ENCODE peak calls at places on chromosomes 7 and 10, in six cellular contexts. T, S, U, Z, C and A are unnamed samples.

GRCh38 chr7:94941844-94942632 is 34.6 kb downstream of the PPP1R9A start:
- DNase-seq in T (no peak), S (no peak), U (no peak), Z (no peak), C (no peak), A (no peak)

GRCh38 chr7:148540041-148540738 is 50.4 kb upstream of the C7orf33 start:
- DNase-seq in T (no peak), S (no peak), U (no peak), Z (peak), C (peak), A (peak)

GRCh38 chr10:132231656-132232552 is 45.2 kb downstream of the DPYSL4 start:
- DNase-seq in T (no peak), S (no peak), U (no peak), Z (no peak), C (no peak), A (no peak)

GRCh38 chr10:88989423-88989822 is 1.2 kb upstream of the FAS start:
- DNase-seq in T (no peak), S (no peak), U (no peak), Z (no peak), C (no peak), A (no peak)

GRCh38 chr7:101550641-101551531 is 78.2 kb downstream of the MYL10 start:
- DNase-seq in T (no peak), S (no peak), U (no peak), Z (peak), C (peak), A (peak)

GRCh38 chr10:82399850-82400249 is 524.9 kb downstream of the NRG3 start:
- DNase-seq in T (no peak), S (no peak), U (no peak), Z (no peak), C (no peak), A (no peak)

GRCh38 chr10:119149723-119150122 is 15.8 kb downstream of the SFXN4 start:
- DNase-seq in T (no peak), S (no peak), U (no peak), Z (no peak), C (no peak), A (no peak)

GRCh38 chr7:37446371-37446770 is 2.3 kb downstream of the ELMO1 start:
- DNase-seq in T (no peak), S (no peak), U (no peak), Z (no peak), C (no peak), A (no peak)

GRCh38 chr10:127033569-127034175 is 128.4 kb downstream of the DOCK1 start:
- DNase-seq in T (no peak), S (no peak), U (no peak), Z (no peak), C (no peak), A (no peak)

GRCh38 chr7:87475359-87476178 is at the start of gene ABCB4:
- DNase-seq in T (no peak), S (no peak), U (no peak), Z (peak), C (no peak), A (no peak)

GRCh38 chr7:55939514-55940123 is 12.1 kb upstream of the MRPS17 start:
- DNase-seq in T (no peak), S (no peak), U (no peak), Z (no peak), C (no peak), A (no peak)

GRCh38 chr10:130364631-130365030 is 228.4 kb downstream of the GLRX3 start:
- DNase-seq in T (no peak), S (no peak), U (peak), Z (no peak), C (no peak), A (no peak)

GRCh38 chr7:34747842-34748241 is 89.8 kb downstream of the NPSR1 start:
- DNase-seq in T (no peak), S (no peak), U (no peak), Z (no peak), C (no peak), A (no peak)

GRCh38 chr7:7098280-7098818 is 84.0 kb upstream of the C1GALT1 start:
- DNase-seq in T (no peak), S (no peak), U (no peak), Z (no peak), C (no peak), A (no peak)

GRCh38 chr7:69906309-69906995 is 308.2 kb downstream of the AUTS2 start:
- DNase-seq in T (no peak), S (no peak), U (no peak), Z (no peak), C (no peak), A (peak)

GRCh38 chr7:41326616-41327015 is 376.3 kb downstream of the INHBA start:
- DNase-seq in T (no peak), S (no peak), U (no peak), Z (no peak), C (no peak), A (no peak)

GRCh38 chr7:87797798-87798403 is 78.3 kb downstream of the SLC25A40 start:
- DNase-seq in T (no peak), S (peak), U (no peak), Z (peak), C (peak), A (peak)

GRCh38 chr10:5479481-5480161 is 19.7 kb downstream of the CALML5 start:
- DNase-seq in T (no peak), S (no peak), U (no peak), Z (no peak), C (no peak), A (no peak)

GRCh38 chr7:5396542-5396941 is 27.1 kb downstream of the TNRC18 start:
- DNase-seq in T (no peak), S (no peak), U (peak), Z (peak), C (peak), A (peak)

GRCh38 chr7:124570558-124570957 is 195.0 kb downstream of the GPR37 start:
- DNase-seq in T (no peak), S (no peak), U (no peak), Z (no peak), C (no peak), A (no peak)

GRCh38 chr10:19816420-19817250 is at the start of gene PLXDC2:
- DNase-seq in T (peak), S (no peak), U (peak), Z (peak), C (peak), A (peak)

GRCh38 chr10:78902815-78903214 is 166.0 kb upstream of the ZMIZ1 start:
- DNase-seq in T (no peak), S (no peak), U (peak), Z (no peak), C (no peak), A (no peak)

GRCh38 chr10:77378950-77379349 is 258.7 kb downstream of the KCNMA1 start:
- DNase-seq in T (no peak), S (no peak), U (no peak), Z (no peak), C (no peak), A (no peak)

GRCh38 chr7:81333536-81333935 is 414.7 kb upstream of the SEMA3C start:
- DNase-seq in T (no peak), S (no peak), U (no peak), Z (peak), C (no peak), A (no peak)

GRCh38 chr10:49286686-49287085 is 12.3 kb upstream of the C10orf71 start:
- DNase-seq in T (no peak), S (no peak), U (no peak), Z (no peak), C (no peak), A (no peak)

GRCh38 chr7:128954830-128955797 is 17.4 kb downstream of the IRF5 start:
- DNase-seq in T (no peak), S (peak), U (no peak), Z (peak), C (peak), A (peak)

GRCh38 chr10:131203456-131204357 is 107.8 kb downstream of the TCERG1L start:
- DNase-seq in T (no peak), S (no peak), U (peak), Z (no peak), C (no peak), A (no peak)

GRCh38 chr7:138460649-138461607 is 869 bp downstream of the TRIM24 start:
- DNase-seq in T (peak), S (no peak), U (peak), Z (peak), C (peak), A (peak)

GRCh38 chr7:24819916-24820689 is 62.8 kb upstream of the GSDME start:
- DNase-seq in T (peak), S (peak), U (peak), Z (peak), C (peak), A (peak)
- TF ChIP-seq CTCF in T (peak), S (peak), U (peak), Z (peak), C (peak), A (peak)

DNA sequence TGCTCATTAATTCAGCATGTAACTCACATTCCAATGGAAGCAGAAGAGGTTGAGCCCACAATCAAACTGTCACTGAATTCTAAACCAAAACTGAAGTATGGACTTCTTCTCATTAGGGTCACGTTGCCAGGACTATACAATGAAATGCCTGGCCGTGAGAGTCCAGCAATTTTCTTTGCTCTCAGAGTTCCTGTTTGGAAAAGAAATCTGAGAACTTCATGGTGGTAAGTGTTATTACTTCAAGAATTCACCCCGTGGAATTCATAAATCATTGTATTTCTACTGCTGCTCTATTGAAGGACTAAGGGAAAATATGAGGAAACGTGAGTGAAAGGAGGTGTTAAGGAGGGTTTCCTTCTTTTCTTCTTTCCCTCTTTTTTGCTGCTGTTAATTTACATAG is 441.8 kb upstream of the AKR1E2 start:
- DNase-seq in T (no peak), S (no peak), U (no peak), Z (peak), C (peak), A (peak)
- H3K4me3 ChIP-seq in T (no peak), S (no peak), U (no peak), Z (no peak), C (no peak), A (no peak)

GRCh38 chr10:58666024-58666423 is 153.4 kb downstream of the BICC1 start:
- DNase-seq in T (no peak), S (no peak), U (peak), Z (no peak), C (peak), A (no peak)

GRCh38 chr10:58665361-58665760 is 152.7 kb downstream of the BICC1 start:
- DNase-seq in T (no peak), S (no peak), U (no peak), Z (no peak), C (no peak), A (no peak)

GRCh38 chr10:58672855-58673254 is 160.2 kb downstream of the BICC1 start:
- DNase-seq in T (no peak), S (no peak), U (no peak), Z (peak), C (peak), A (peak)

GRCh38 chr10:58662314-58662713 is 149.6 kb downstream of the BICC1 start:
- DNase-seq in T (no peak), S (peak), U (no peak), Z (peak), C (peak), A (peak)

GRCh38 chr10:58667658-58668310 is 155.1 kb downstream of the BICC1 start:
- DNase-seq in T (no peak), S (no peak), U (no peak), Z (peak), C (no peak), A (peak)
- TF ChIP-seq CTCF in T (no peak), S (no peak), U (no peak), Z (no peak), C (no peak), A (no peak)

GRCh38 chr7:107971100-107971499 is 31.9 kb downstream of the LAMB1 start:
- DNase-seq in T (no peak), S (no peak), U (no peak), Z (no peak), C (no peak), A (no peak)

GRCh38 chr7:107971613-107972012 is 31.3 kb downstream of the LAMB1 start:
- DNase-seq in T (no peak), S (no peak), U (peak), Z (peak), C (peak), A (peak)

GRCh38 chr7:107972986-107973385 is 30.0 kb downstream of the LAMB1 start:
- DNase-seq in T (no peak), S (no peak), U (no peak), Z (no peak), C (peak), A (no peak)

GRCh38 chr7:107973861-107974260 is 29.1 kb downstream of the LAMB1 start:
- DNase-seq in T (no peak), S (no peak), U (no peak), Z (no peak), C (no peak), A (no peak)

GRCh38 chr7:107972075-107972482 is 30.9 kb downstream of the LAMB1 start:
- DNase-seq in T (peak), S (peak), U (no peak), Z (peak), C (peak), A (peak)
- H3K4me3 ChIP-seq in T (no peak), S (no peak), U (no peak), Z (no peak), C (no peak), A (no peak)

GRCh38 chr10:36720931-36721330 is 404.5 kb upstream of the ANKRD30A start:
- DNase-seq in T (no peak), S (no peak), U (no peak), Z (no peak), C (no peak), A (no peak)

GRCh38 chr10:36730316-36730715 is 395.1 kb upstream of the ANKRD30A start:
- DNase-seq in T (no peak), S (no peak), U (no peak), Z (no peak), C (no peak), A (no peak)

GRCh38 chr10:36721851-36722250 is 403.5 kb upstream of the ANKRD30A start:
- DNase-seq in T (no peak), S (peak), U (no peak), Z (no peak), C (peak), A (peak)

GRCh38 chr10:36722777-36723176 is 402.6 kb upstream of the ANKRD30A start:
- DNase-seq in T (no peak), S (no peak), U (no peak), Z (no peak), C (no peak), A (no peak)

DNA sequence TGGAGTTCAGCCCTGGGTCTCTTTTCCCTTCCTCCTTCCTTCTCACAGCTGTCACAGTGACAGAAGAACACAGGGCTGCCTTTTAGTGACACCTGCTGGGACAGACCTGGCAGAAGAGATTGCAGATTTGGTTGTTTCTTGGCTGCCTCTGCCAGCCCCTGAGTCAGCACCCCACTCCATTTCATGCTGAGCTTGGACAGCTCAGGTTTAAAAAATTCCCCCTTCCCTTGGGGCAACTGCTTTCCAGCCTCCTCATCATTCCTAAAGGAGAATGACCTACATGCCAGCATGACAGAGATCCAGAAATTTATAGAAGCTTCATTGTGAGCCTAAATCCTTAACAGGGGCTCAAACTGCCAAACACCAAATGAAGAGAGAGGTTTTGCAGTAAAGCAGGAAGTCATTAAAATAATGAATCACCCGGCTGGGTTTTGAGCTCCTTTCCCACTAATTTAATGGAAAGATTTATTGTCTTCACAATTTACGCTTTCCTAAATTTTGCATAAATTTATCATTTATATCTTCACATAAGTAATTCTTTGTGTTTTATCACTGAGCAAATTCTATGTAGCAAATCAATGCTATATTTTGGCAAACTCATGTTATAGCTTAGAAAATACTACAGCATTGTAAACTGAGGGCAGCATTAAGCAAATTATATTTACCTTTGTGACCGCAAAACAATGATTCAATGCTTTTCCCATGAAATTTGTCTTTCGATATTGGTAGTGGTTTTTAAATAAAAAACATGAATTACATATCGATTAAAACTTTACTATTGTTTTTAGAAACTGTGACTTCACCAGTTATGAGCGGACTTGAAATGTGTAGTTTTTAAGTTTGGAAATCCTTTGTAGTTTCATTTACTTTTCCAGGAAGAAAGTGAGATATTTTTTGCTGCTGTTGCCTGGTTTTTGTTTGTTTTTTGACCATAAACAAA is 399.5 kb upstream of the ANKRD30A start:
- DNase-seq in T (peak), S (peak), U (peak), Z (peak), C (peak), A (peak)
- TF ChIP-seq CTCF in T (no peak), S (peak), U (no peak), Z (no peak), C (peak), A (peak)

DNA sequence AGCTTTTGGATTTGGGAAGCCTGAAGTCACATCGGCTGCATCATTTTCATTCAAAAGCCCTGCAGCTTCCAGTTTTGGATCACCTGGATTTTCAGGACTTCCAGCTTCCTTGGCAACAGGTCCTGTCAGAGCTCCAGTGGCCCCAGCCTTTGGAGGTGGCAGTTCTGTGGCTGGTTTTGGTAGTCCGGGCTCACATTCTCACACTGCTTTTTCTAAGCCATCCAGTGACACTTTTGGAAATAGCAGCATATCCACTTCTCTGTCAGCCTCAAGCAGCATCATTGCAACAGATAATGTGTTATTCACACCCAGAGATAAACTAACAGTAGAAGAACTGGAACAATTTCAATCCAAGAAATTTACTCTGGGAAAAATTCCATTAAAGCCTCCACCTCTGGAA is 18.5 kb downstream of the NUP42 start:
- DNase-seq in T (no peak), S (no peak), U (no peak), Z (no peak), C (no peak), A (no peak)
- H3K4me3 ChIP-seq in T (no peak), S (no peak), U (no peak), Z (no peak), C (no peak), A (no peak)

DNA sequence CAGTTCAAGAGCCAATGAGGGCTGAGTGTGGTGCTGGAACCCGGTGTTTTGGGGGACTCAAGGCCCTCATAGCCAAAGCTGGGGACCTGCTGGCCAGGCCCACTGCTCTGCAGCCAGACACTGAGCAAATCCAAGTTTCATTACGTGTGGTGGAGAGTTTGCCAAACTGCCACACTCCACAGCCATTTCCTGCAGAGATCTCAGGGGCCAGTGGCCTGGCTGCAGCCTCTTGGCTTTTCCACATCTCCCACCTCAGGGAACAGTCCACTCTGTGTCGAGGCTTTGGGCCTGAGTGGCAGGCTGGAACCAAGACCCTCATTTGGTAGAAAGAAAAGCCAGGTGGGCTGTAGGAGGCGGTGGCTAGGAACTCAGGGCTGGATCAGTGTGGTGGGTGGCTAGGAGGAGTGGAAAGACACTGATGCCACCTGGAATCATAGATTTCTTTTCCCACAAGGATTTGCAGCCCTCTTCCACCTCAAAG is 3.2 kb downstream of the HOXA11 start:
- DNase-seq in T (peak), S (no peak), U (peak), Z (peak), C (peak), A (no peak)
- TF ChIP-seq CTCF in T (no peak), S (peak), U (no peak), Z (no peak), C (no peak), A (no peak)

GRCh38 chr7:23276381-23276780 is 22.8 kb upstream of the MALSU1 start:
- DNase-seq in T (no peak), S (no peak), U (no peak), Z (no peak), C (no peak), A (no peak)

GRCh38 chr7:23272275-23272674 is 25.7 kb downstream of the GPNMB start:
- DNase-seq in T (no peak), S (no peak), U (no peak), Z (no peak), C (no peak), A (no peak)

GRCh38 chr7:23275906-23276305 is 23.2 kb upstream of the MALSU1 start:
- DNase-seq in T (no peak), S (no peak), U (no peak), Z (no peak), C (no peak), A (no peak)

GRCh38 chr7:23276947-23277346 is 22.2 kb upstream of the MALSU1 start:
- DNase-seq in T (no peak), S (no peak), U (no peak), Z (no peak), C (no peak), A (no peak)

DNA sequence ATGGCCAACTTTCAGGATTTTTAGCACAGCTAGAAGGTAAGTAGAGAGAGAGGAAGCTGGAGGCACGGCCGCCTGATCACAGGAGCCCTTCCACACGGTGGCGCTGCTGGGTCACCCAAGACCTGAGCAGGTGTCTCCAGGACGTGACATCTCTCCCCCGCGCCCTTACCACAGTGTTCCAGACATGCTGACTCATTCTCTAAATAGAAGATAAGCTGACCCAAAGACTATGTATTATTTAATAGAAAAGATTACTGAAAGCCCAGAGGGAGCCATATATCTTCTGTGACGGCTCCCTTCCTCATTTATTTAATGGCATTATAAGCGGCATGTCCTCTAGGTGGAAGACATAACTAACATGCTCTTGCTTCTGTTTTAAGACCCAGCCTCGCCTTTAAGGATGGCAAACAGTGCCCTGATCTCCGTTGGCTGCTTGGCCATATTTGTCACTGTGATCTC is 26.0 kb upstream of the MALSU1 start:
- DNase-seq in T (peak), S (no peak), U (peak), Z (peak), C (peak), A (peak)
- H3K4me3 ChIP-seq in T (peak), S (no peak), U (no peak), Z (no peak), C (no peak), A (no peak)